ENCODE peak calls at places on chromosome 19, in five cellular contexts. H is IMR-90, V is upper lobe of left lung, A is Peyer's patch, L is NB4. F is an unnamed sample.

GRCh38 chr19:49983645-49984229 is 22.8 kb upstream of the SIGLEC11 start:
- DNase-seq in H (peak; percentile 37), V (no peak), A (peak; percentile 85), L (peak; percentile 79), F (peak; percentile 28)

GRCh38 chr19:4720037-4720700 is 3.5 kb downstream of the DPP9 start:
- DNase-seq in H (no peak), V (no peak), A (no peak), L (no peak), F (no peak)

GRCh38 chr19:50827476-50827875 is 3.9 kb upstream of the KLK1 start:
- DNase-seq in H (no peak), V (no peak), A (no peak), L (no peak), F (no peak)

GRCh38 chr19:29934781-29935180 is 7.3 kb upstream of the URI1 start:
- DNase-seq in H (no peak), V (no peak), A (no peak), L (no peak), F (no peak)

GRCh38 chr19:20247016-20247683 is 80.1 kb downstream of the ZNF486 start:
- DNase-seq in H (no peak), V (no peak), A (no peak), L (peak; percentile 48), F (no peak)

GRCh38 chr19:6088677-6089063 is 21.6 kb downstream of the RFX2 start:
- DNase-seq in H (peak; percentile 49), V (no peak), A (no peak), L (peak; percentile 39), F (no peak)

GRCh38 chr19:15371119-15371518 is 8.5 kb downstream of the AKAP8 start:
- DNase-seq in H (no peak), V (no peak), A (no peak), L (no peak), F (no peak)

GRCh38 chr19:10654610-10655456 is 687 bp downstream of the ILF3 start:
- DNase-seq in H (no peak), V (no peak), A (peak; percentile 62), L (peak; percentile 85), F (peak; percentile 56)

GRCh38 chr19:6313398-6313969 is 19.9 kb downstream of the ACER1 start:
- DNase-seq in H (no peak), V (no peak), A (no peak), L (no peak), F (no peak)

GRCh38 chr19:56934438-56935090 is 94.0 kb upstream of the PEG3 start:
- DNase-seq in H (no peak), V (no peak), A (no peak), L (peak; percentile 3), F (no peak)

GRCh38 chr19:7636691-7637373 is at the start of gene STXBP2:
- DNase-seq in H (no peak), V (peak; percentile 98), A (peak; percentile 96), L (peak; percentile 84), F (peak; percentile 87)

GRCh38 chr19:15464394-15465385 is at the start of gene RASAL3:
- DNase-seq in H (no peak), V (peak; percentile 53), A (peak; percentile 85), L (peak; percentile 80), F (no peak)

GRCh38 chr19:39816287-39817048 is 17.5 kb downstream of the DYRK1B start:
- DNase-seq in H (no peak), V (no peak), A (no peak), L (no peak), F (no peak)

GRCh38 chr19:33085570-33086128 is 4.7 kb downstream of the GPATCH1 start:
- DNase-seq in H (no peak), V (no peak), A (no peak), L (no peak), F (no peak)

GRCh38 chr19:6730153-6730804 is 7.1 kb downstream of the GPR108 start:
- DNase-seq in H (no peak), V (peak; percentile 97), A (peak; percentile 92), L (peak; percentile 37), F (no peak)

GRCh38 chr19:14475251-14476073 is at the start of gene PTGER1:
- DNase-seq in H (peak; percentile 35), V (peak; percentile 88), A (no peak), L (peak; percentile 76), F (no peak)

GRCh38 chr19:8158411-8159074 is 9.2 kb upstream of the FBN3 start:
- DNase-seq in H (peak; percentile 79), V (no peak), A (peak; percentile 73), L (peak; percentile 97), F (peak; percentile 54)

GRCh38 chr19:29503140-29503758 is 22.5 kb upstream of the VSTM2B start:
- DNase-seq in H (no peak), V (no peak), A (no peak), L (no peak), F (no peak)

GRCh38 chr19:29614046-29614445 is 8.0 kb downstream of the POP4 start:
- DNase-seq in H (no peak), V (peak; percentile 15), A (no peak), L (no peak), F (no peak)

GRCh38 chr19:35141627-35142401 is 1.2 kb upstream of the FXYD7 start:
- DNase-seq in H (no peak), V (no peak), A (peak; percentile 48), L (no peak), F (no peak)

GRCh38 chr19:8132858-8133458 is 16.4 kb downstream of the FBN3 start:
- DNase-seq in H (no peak), V (no peak), A (no peak), L (peak; percentile 74), F (no peak)

GRCh38 chr19:19366691-19367396 is 38.6 kb upstream of the GATAD2A start:
- DNase-seq in H (peak; percentile 64), V (peak; percentile 91), A (peak; percentile 91), L (peak; percentile 89), F (peak; percentile 69)

GRCh38 chr19:13363235-13363634 is 143.0 kb downstream of the CACNA1A start:
- DNase-seq in H (no peak), V (no peak), A (no peak), L (no peak), F (no peak)

GRCh38 chr19:5743640-5744039 is 23.2 kb downstream of the CATSPERD start:
- DNase-seq in H (no peak), V (no peak), A (no peak), L (no peak), F (no peak)

GRCh38 chr19:34269081-34269480 is 14.7 kb downstream of the GARRE1 start:
- DNase-seq in H (no peak), V (no peak), A (no peak), L (no peak), F (no peak)

GRCh38 chr19:21908066-21908465 is 72.1 kb upstream of the ZNF43 start:
- DNase-seq in H (no peak), V (no peak), A (no peak), L (no peak), F (no peak)
- H3K4me3 ChIP-seq in H (no peak overlapping the region), V (no peak overlapping the region), A (no peak overlapping the region), L (no peak overlapping the region), F (no peak overlapping the region)

GRCh38 chr19:17420267-17420924 is 549 bp downstream of the MVB12A start:
- DNase-seq in H (no peak), V (peak; percentile 82), A (peak; percentile 64), L (peak; percentile 61), F (peak; percentile 52)

GRCh38 chr19:17418710-17419109 is 1.1 kb upstream of the MVB12A start:
- DNase-seq in H (no peak), V (no peak), A (no peak), L (peak; percentile 25), F (no peak)

GRCh38 chr19:17421942-17422341 is 2.1 kb downstream of the MVB12A start:
- DNase-seq in H (no peak), V (no peak), A (no peak), L (no peak), F (no peak)

GRCh38 chr19:17419154-17419490 is 725 bp upstream of the MVB12A start:
- DNase-seq in H (no peak), V (no peak), A (no peak), L (peak; percentile 25), F (no peak)

DNA sequence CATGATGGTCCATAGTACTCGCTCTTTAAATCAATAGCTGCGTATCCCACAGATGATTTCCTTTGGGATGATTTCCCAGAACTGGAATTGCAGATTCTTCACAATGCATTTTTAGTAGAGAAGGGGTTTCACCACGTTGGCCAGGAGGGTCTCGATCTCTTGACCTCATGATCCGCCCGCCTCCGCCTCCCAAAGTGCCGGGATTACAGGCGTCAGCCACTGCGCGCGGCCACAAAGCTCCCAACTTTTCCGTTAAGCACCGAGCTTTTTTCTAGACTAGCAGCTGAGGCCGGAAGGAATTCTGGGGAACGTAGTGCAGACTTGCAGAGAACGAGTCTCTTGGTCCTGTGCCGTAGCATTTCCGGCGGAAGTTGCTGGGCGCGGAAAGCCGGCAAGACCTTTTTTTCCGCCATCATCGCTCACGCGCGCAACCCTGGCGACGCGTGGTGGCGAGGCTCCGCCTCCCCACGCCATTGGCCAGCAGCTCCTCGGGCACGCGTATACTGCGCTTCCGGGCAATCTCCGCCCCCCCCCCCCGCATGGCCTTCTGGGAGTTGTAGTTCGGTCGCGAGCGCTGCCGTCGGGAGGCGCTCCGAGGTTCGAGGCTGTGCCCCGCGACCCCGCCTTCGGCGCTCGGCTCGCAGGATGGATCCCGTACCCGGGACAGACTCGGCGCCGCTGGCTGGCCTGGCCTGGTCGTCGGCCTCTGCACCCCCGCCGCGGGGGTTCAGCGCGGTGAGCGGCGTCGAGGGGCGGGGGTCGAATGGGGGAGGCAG is at the start of gene MVB12A:
- DNase-seq in H (peak; percentile 99), V (peak; percentile 97), A (peak; percentile 98), L (peak; percentile 99), F (peak; percentile 98)
- TF ChIP-seq POLR2A in H (peak; percentile 42), V (no peak), A (peak; percentile 31), L (peak; percentile 31), F (no peak)

GRCh38 chr19:24127601-24128000 is 40.6 kb downstream of the ZNF254 start:
- DNase-seq in H (no peak), V (no peak), A (no peak), L (no peak), F (no peak)
- H3K4me3 ChIP-seq in H (no peak overlapping the region), V (no peak overlapping the region), A (no peak overlapping the region), L (no peak overlapping the region), F (no peak overlapping the region)

GRCh38 chr19:47183579-47183978 is 47.4 kb downstream of the BBC3 start:
- DNase-seq in H (no peak), V (no peak), A (no peak), L (no peak), F (no peak)

GRCh38 chr19:47187797-47188196 is 43.2 kb downstream of the BBC3 start:
- DNase-seq in H (no peak), V (no peak), A (peak; percentile 49), L (no peak), F (no peak)

GRCh38 chr19:47188507-47189033 is 42.4 kb downstream of the BBC3 start:
- DNase-seq in H (no peak), V (no peak), A (no peak), L (no peak), F (no peak)

GRCh38 chr19:47187023-47187655 is 43.9 kb downstream of the BBC3 start:
- DNase-seq in H (no peak), V (no peak), A (no peak), L (no peak), F (no peak)

DNA sequence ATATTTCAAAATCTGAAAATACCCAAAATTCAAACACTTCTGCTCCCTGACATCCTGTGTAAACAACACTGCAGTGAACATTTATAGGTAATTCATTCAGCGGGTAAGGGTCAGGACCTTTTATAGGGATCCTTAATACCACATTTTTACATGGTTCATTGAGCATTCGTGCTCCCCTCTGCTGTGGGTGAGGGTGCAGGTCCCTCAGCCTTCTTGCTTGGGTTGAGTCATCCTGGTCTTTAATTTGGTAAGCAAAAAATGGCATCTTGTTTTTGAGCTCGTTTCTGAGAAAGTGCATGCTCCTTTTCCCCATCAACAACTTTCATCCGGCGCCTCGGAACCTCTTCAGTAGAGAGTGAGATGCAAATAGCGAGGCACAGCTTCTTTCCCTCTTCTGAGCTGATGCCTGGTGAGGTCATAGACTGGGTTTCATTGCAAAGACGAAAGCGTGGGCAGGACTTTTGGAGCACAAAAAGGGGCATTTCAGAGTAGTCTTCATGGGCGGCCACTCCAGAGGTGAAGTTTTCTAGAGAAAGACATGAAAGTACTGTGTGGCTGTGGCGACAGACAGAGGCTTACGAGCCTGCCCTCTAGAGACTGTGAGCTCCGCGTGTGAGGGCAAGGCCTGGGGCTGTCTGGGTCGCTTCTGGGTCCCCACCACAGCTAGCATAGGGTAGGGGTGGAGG is 44.5 kb downstream of the BBC3 start:
- DNase-seq in H (no peak), V (no peak), A (peak; percentile 77), L (no peak), F (no peak)
- TF ChIP-seq POLR2A in H (no peak), V (no peak), A (no peak), L (no peak), F (no peak)